ENCODE peak calls at places on chromosomes 7 and 10, in eight cellular contexts. K is ecto neural progenitor cell, L is C1 segment of cervical spinal cord, R is LHCN-M2, N is mucosa of descending colon, O is GM12865, A is hippocampal formation, T is M059J. Q is an unnamed sample.

GRCh38 chr10:19874190-19874589 is 58.0 kb downstream of the PLXDC2 start:
- DNase-seq in O (no peak), T (no peak), N (no peak), R (no peak), K (no peak), A (no peak), L (no peak), Q (no peak)

GRCh38 chr10:70063418-70064098 is 10.9 kb downstream of the MACROH2A2 start:
- DNase-seq in K (no peak), L (no peak), A (no peak), O (no peak), T (no peak), R (no peak), N (no peak), Q (no peak)

GRCh38 chr7:54837761-54838539 is 78.9 kb upstream of the SEC61G start:
- DNase-seq in T (no peak), N (no peak), A (no peak), K (no peak), O (no peak), R (no peak), L (no peak), Q (no peak)

GRCh38 chr10:56605043-56605442 is 244.0 kb upstream of the ZWINT start:
- DNase-seq in A (no peak), L (no peak), O (no peak), N (no peak), K (peak), T (no peak), R (no peak), Q (no peak)

GRCh38 chr10:408223-408622 is 273.0 kb downstream of the ZMYND11 start:
- DNase-seq in T (no peak), A (no peak), R (no peak), N (peak), O (no peak), K (no peak), L (no peak), Q (no peak)

GRCh38 chr10:16987129-16987670 is 142.4 kb downstream of the CUBN start:
- DNase-seq in A (no peak), K (no peak), R (peak), O (no peak), L (no peak), T (peak), N (no peak), Q (peak)

GRCh38 chr10:116685807-116686206 is 56.6 kb downstream of the HSPA12A start:
- DNase-seq in N (no peak), L (no peak), A (no peak), K (no peak), T (no peak), R (no peak), O (no peak), Q (no peak)

GRCh38 chr10:102413053-102413705 is 5.4 kb downstream of the PSD start:
- DNase-seq in K (peak), R (peak), T (peak), L (no peak), A (no peak), N (no peak), O (peak), Q (no peak)

GRCh38 chr7:38232475-38233366 is 40.7 kb downstream of the TARP start:
- DNase-seq in O (peak), L (no peak), R (peak), A (no peak), N (peak), T (peak), K (no peak), Q (no peak)

GRCh38 chr10:46228076-46229071 is 58.4 kb upstream of the ANTXRL start:
- DNase-seq in L (peak), T (peak), N (peak), K (peak), R (peak), O (peak), A (peak), Q (peak)

Q was measured in NCI-H226.